ENCODE peak calls at places on chromosome 16, in six cellular contexts. I is AG04449, O is breast epithelium, M is IMR-90, L is neural progenitor cell, J is fibroblast of the aortic adventitia. D is an unnamed sample.

GRCh38 chr16:56424404-56424765 is 960 bp downstream of the AMFR start:
- DNase-seq in I (no peak), M (no peak), J (peak), L (no peak), O (no peak), D (peak)

GRCh38 chr16:54284931-54285413 is 1.6 kb downstream of the IRX3 start:
- DNase-seq in M (no peak), J (peak), I (no peak), L (peak), O (no peak), D (peak)

GRCh38 chr16:29994613-29995329 is 646 bp downstream of the HIRIP3 start:
- DNase-seq in J (peak), O (peak), I (no peak), M (peak), L (no peak), D (peak)

GRCh38 chr16:87806246-87806607 is 40.4 kb upstream of the KLHDC4 start:
- DNase-seq in M (peak), I (no peak), O (no peak), L (no peak), J (no peak), D (peak)

GRCh38 chr16:52526830-52527229 is 20.1 kb downstream of the TOX3 start:
- DNase-seq in I (no peak), O (no peak), J (no peak), L (no peak), M (no peak), D (no peak)

GRCh38 chr16:17173134-17173729 is 297.5 kb downstream of the XYLT1 start:
- DNase-seq in O (no peak), L (no peak), I (peak), J (peak), M (peak), D (peak)

GRCh38 chr16:31465788-31466370 is 6.1 kb upstream of the TGFB1I1 start:
- DNase-seq in I (no peak), O (no peak), J (no peak), M (no peak), L (no peak), D (no peak)

GRCh38 chr16:70638814-70639792 is 7.3 kb upstream of the IL34 start:
- DNase-seq in O (no peak), L (no peak), I (no peak), J (peak), M (peak), D (peak)

GRCh38 chr16:71542377-71542776 is 16.2 kb downstream of the CHST4 start:
- DNase-seq in L (peak), J (peak), M (peak), O (no peak), I (no peak), D (peak)

GRCh38 chr16:30846649-30847402 is 47.1 kb downstream of the BCL7C start:
- DNase-seq in I (no peak), M (no peak), L (peak), O (no peak), J (no peak), D (no peak)

GRCh38 chr16:836221-836620 is 35.7 kb upstream of the GNG13 start:
- DNase-seq in J (no peak), I (no peak), O (no peak), M (no peak), L (no peak), D (no peak)

GRCh38 chr16:11676799-11677198 is 8.5 kb downstream of the SNN start:
- DNase-seq in M (no peak), L (no peak), O (no peak), I (no peak), J (no peak), D (no peak)

GRCh38 chr16:6265956-6266355 is 1066.7 kb upstream of the RBFOX1 start:
- DNase-seq in L (no peak), I (no peak), J (no peak), O (no peak), M (no peak), D (no peak)

GRCh38 chr16:16073884-16074781 is 124.7 kb downstream of the ABCC1 start:
- DNase-seq in I (peak), M (peak), L (peak), J (peak), O (peak), D (peak)

GRCh38 chr16:12961621-12962020 is 60.2 kb downstream of the SHISA9 start:
- DNase-seq in I (no peak), L (no peak), O (no peak), M (no peak), J (no peak), D (no peak)

GRCh38 chr16:22116095-22116700 is 23.9 kb downstream of the VWA3A start:
- DNase-seq in L (no peak), I (no peak), J (no peak), M (no peak), O (no peak), D (no peak)

GRCh38 chr16:89019511-89019910 is 42.5 kb upstream of the CBFA2T3 start:
- DNase-seq in L (no peak), I (no peak), M (no peak), O (no peak), J (no peak), D (no peak)

GRCh38 chr16:1194665-1195392 is 30.2 kb downstream of the TPSG1 start:
- DNase-seq in J (no peak), M (no peak), L (peak), I (no peak), O (no peak), D (no peak)

GRCh38 chr16:86763819-86764218 is 185.5 kb downstream of the FOXL1 start:
- DNase-seq in L (no peak), J (no peak), O (no peak), M (no peak), I (no peak), D (peak)

GRCh38 chr16:12617401-12617819 is 186.3 kb downstream of the CPPED1 start:
- DNase-seq in L (no peak), I (no peak), O (no peak), J (no peak), M (no peak), D (no peak)

GRCh38 chr16:75288596-75289120 is 37.2 kb upstream of the BCAR1 start:
- DNase-seq in J (no peak), L (no peak), I (no peak), M (no peak), O (no peak), D (no peak)

GRCh38 chr16:55042556-55043432 is 112.1 kb downstream of the IRX5 start:
- DNase-seq in I (no peak), J (no peak), O (no peak), L (no peak), M (no peak), D (no peak)

GRCh38 chr16:89314357-89314756 is 96.9 kb downstream of the ZNF778 start:
- DNase-seq in L (no peak), M (no peak), O (no peak), J (no peak), I (no peak), D (no peak)

GRCh38 chr16:83002351-83003334 is 375.9 kb downstream of the CDH13 start:
- DNase-seq in J (peak), L (no peak), M (peak), I (no peak), O (no peak), D (no peak)

GRCh38 chr16:28264656-28265055 is 27.7 kb upstream of the SBK1 start:
- DNase-seq in O (peak), M (peak), I (no peak), L (no peak), J (no peak), D (peak)

GRCh38 chr16:75486014-75486404 is 9.2 kb downstream of the CHST6 start:
- DNase-seq in I (no peak), O (peak), L (no peak), M (no peak), J (no peak), D (no peak)

GRCh38 chr16:65782537-65783290 is 583.8 kb upstream of the CDH5 start:
- DNase-seq in O (no peak), J (peak), I (peak), L (no peak), M (peak), D (peak)

GRCh38 chr16:79598341-79599181 is 2.0 kb downstream of the MAF start:
- DNase-seq in J (no peak), M (no peak), L (peak), I (no peak), O (peak), D (peak)

GRCh38 chr16:79600636-79601091 is at the start of gene MAF:
- DNase-seq in I (no peak), M (peak), O (peak), J (peak), L (peak), D (peak)

GRCh38 chr16:79597775-79598174 is 2.8 kb downstream of the MAF start:
- DNase-seq in M (no peak), J (no peak), I (no peak), O (no peak), L (no peak), D (no peak)

GRCh38 chr16:79599837-79600635 is 501 bp downstream of the MAF start:
- DNase-seq in I (no peak), O (peak), J (no peak), M (no peak), L (peak), D (no peak)

GRCh38 chr16:79599256-79599836 is 1.2 kb downstream of the MAF start:
- DNase-seq in O (no peak), I (no peak), J (no peak), L (peak), M (no peak), D (no peak)
- H3K4me3 ChIP-seq in O (peak), I (peak), J (peak), L (peak), M (peak), D (no peak)

GRCh38 chr16:49755716-49756115 is 100.2 kb downstream of the ZNF423 start:
- DNase-seq in L (no peak), O (no peak), J (no peak), I (no peak), M (no peak), D (no peak)

GRCh38 chr16:49755291-49755611 is 100.7 kb downstream of the ZNF423 start:
- DNase-seq in L (peak), J (peak), I (no peak), M (peak), O (no peak), D (peak)

GRCh38 chr16:49756971-49757743 is 98.8 kb downstream of the ZNF423 start:
- DNase-seq in J (peak), L (no peak), O (no peak), I (no peak), M (no peak), D (peak)

GRCh38 chr16:49757744-49758069 is 98.2 kb downstream of the ZNF423 start:
- DNase-seq in J (no peak), L (peak), M (no peak), O (no peak), I (no peak), D (no peak)

DNA sequence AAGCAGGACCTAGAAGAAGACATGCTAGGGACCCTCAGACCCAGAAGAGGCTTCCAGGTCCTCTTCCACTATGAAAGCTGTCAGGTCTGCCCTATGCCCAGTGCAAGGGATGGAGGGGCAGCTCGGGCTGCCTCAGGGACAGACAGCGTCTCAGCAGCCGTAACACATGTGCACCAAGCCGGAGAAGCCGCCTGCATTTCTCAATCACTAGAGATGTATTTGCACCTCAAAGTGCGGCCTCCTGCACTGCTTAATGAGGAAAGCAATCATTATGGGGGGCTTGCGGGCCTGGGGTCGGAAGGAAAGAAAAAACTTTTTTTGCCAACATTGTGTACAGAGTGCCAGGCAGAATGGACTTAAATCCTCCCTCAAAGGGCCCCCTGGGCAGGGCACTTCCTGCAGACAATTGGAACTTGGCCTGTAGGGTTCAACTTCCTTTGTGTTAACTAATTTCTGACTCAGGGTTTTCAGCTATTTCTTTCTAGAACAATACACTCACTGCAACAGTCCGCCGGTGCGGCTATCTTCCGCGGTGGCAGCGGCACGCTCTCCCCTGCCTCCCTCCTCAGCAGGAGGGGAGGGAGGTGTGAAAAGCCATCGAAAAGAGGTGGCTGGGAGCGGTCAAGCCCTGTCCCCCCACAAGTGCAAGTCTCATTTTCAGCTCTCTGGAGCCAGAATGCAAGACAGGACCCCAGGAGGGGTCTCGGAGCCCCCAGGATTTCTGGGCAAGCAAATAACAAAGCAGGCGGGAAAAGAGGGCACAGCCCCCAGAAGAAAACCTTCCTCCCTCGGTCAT is 101.2 kb downstream of the ZNF423 start:
- DNase-seq in L (peak), J (peak), M (no peak), O (no peak), I (no peak), D (no peak)
- H3K4me3 ChIP-seq in L (peak), J (peak), M (no peak), O (peak), I (peak), D (peak)

GRCh38 chr16:68737046-68737729 is at the start of gene CDH1:
- DNase-seq in I (no peak), J (no peak), O (peak), L (peak), M (no peak), D (no peak)
- H3K4me3 ChIP-seq in I (no peak), J (no peak), O (peak), L (peak), M (no peak), D (no peak)

GRCh38 chr16:2460916-2461315 is 1.0 kb downstream of the TEDC2 start:
- DNase-seq in J (no peak), I (no peak), O (no peak), M (no peak), L (no peak), D (no peak)
- H3K4me3 ChIP-seq in J (no peak), I (peak), O (no peak), M (no peak), L (peak), D (no peak)